ENCODE peak calls at places on chromosomes 2 and 18, in ten cellular contexts. T is adrenal gland, O is cardiac fibroblast, D is heart right ventricle, A is IMR-90, V is epithelial cell of esophagus, C is bronchial epithelial cell, B is colonic mucosa, X is ovary, Y is suprapubic skin. R is an unnamed sample.

GRCh38 chr2:60597346-60597745 is 43.9 kb upstream of the BCL11A start:
- DNase-seq in T (no peak), O (no peak), D (no peak), A (no peak), V (peak), C (peak), B (no peak), X (no peak), Y (no peak), R (no peak)

GRCh38 chr2:128584296-128584900 is 265.7 kb upstream of the HS6ST1 start:
- DNase-seq in T (no peak), O (peak), D (no peak), A (peak), V (no peak), C (peak), B (no peak), X (no peak), Y (no peak), R (no peak)

GRCh38 chr2:231685349-231686191 is 22.8 kb upstream of the PTMA start:
- DNase-seq in T (no peak), O (no peak), D (no peak), A (no peak), V (no peak), C (no peak), B (no peak), X (no peak), Y (no peak), R (no peak)

GRCh38 chr2:145123606-145124005 is 603.7 kb upstream of the ZEB2 start:
- DNase-seq in T (peak), O (peak), D (peak), A (peak), V (peak), C (no peak), B (peak), X (peak), Y (no peak), R (no peak)

GRCh38 chr2:216220976-216221375 is 111.8 kb downstream of the XRCC5 start:
- DNase-seq in T (no peak), O (no peak), D (no peak), A (no peak), V (no peak), C (no peak), B (no peak), X (no peak), Y (no peak), R (no peak)

GRCh38 chr2:227325824-227326195 is 759 bp downstream of the MFF start:
- DNase-seq in T (peak), O (peak), D (peak), A (peak), V (peak), C (peak), B (peak), X (peak), Y (no peak), R (peak)

GRCh38 chr2:26591619-26592505 is 49.3 kb downstream of the CIB4 start:
- DNase-seq in T (no peak), O (no peak), D (no peak), A (no peak), V (no peak), C (no peak), B (no peak), X (no peak), Y (peak), R (no peak)

GRCh38 chr2:228699400-228699799 is 517.9 kb upstream of the SPHKAP start:
- DNase-seq in T (no peak), O (peak), D (no peak), A (peak), V (peak), C (no peak), B (no peak), X (no peak), Y (no peak), R (peak)

GRCh38 chr18:41751161-41751560 is 203.9 kb upstream of the PIK3C3 start:
- DNase-seq in T (no peak), O (no peak), D (no peak), A (no peak), V (peak), C (peak), B (no peak), X (no peak), Y (no peak), R (no peak)

GRCh38 chr2:170475878-170476277 is 239.3 kb upstream of the SP5 start:
- DNase-seq in T (no peak), O (no peak), D (no peak), A (no peak), V (no peak), C (no peak), B (peak), X (no peak), Y (no peak), R (no peak)

GRCh38 chr18:63765837-63766236 is 9.4 kb upstream of the SERPINB7 start:
- DNase-seq in T (no peak), O (no peak), D (no peak), A (no peak), V (no peak), C (no peak), B (no peak), X (no peak), Y (no peak), R (no peak)

GRCh38 chr18:59265246-59266018 is 7.8 kb downstream of the RAX start:
- DNase-seq in T (no peak), O (no peak), D (no peak), A (no peak), V (peak), C (no peak), B (no peak), X (no peak), Y (no peak), R (peak)

GRCh38 chr2:196262606-196263005 is 91.2 kb upstream of the STK17B start:
- DNase-seq in T (no peak), O (no peak), D (no peak), A (no peak), V (no peak), C (no peak), B (no peak), X (no peak), Y (no peak), R (no peak)

GRCh38 chr2:235940330-235940729 is 227.9 kb downstream of the GBX2 start:
- DNase-seq in T (peak), O (peak), D (peak), A (peak), V (peak), C (no peak), B (no peak), X (peak), Y (peak), R (no peak)

GRCh38 chr2:6602471-6602870 is 263.2 kb downstream of the CMPK2 start:
- DNase-seq in T (no peak), O (no peak), D (no peak), A (peak), V (no peak), C (no peak), B (no peak), X (no peak), Y (no peak), R (no peak)

GRCh38 chr2:176398783-176399182 is 129.5 kb downstream of the MTX2 start:
- DNase-seq in T (no peak), O (no peak), D (no peak), A (peak), V (no peak), C (no peak), B (no peak), X (no peak), Y (no peak), R (no peak)

GRCh38 chr2:231670892-231671616 is 37.3 kb upstream of the PTMA start:
- DNase-seq in T (no peak), O (no peak), D (no peak), A (no peak), V (no peak), C (no peak), B (peak), X (no peak), Y (no peak), R (peak)

GRCh38 chr18:77119101-77119850 is 13.3 kb downstream of the MBP start:
- DNase-seq in T (no peak), O (no peak), D (no peak), A (no peak), V (no peak), C (no peak), B (peak), X (no peak), Y (no peak), R (no peak)

GRCh38 chr2:30149976-30150375 is 3.2 kb downstream of the YPEL5 start:
- DNase-seq in T (no peak), O (no peak), D (no peak), A (no peak), V (peak), C (no peak), B (no peak), X (no peak), Y (no peak), R (no peak)
- H3K4me3 ChIP-seq in T (no peak), O (no peak), D (no peak), A (no peak), V (no peak), C (no peak), B (no peak), X (no peak), Y (no peak), R (peak)

GRCh38 chr18:46213295-46213694 is 109.1 kb downstream of the HAUS1 start:
- DNase-seq in T (no peak), O (peak), D (no peak), A (no peak), V (peak), C (peak), B (no peak), X (no peak), Y (no peak), R (peak)
- TF ChIP-seq CTCF in T (peak), O (peak), D (peak), A (peak), V (peak), C (peak), B (peak), X (no peak), Y (no peak), R (peak)

DNA sequence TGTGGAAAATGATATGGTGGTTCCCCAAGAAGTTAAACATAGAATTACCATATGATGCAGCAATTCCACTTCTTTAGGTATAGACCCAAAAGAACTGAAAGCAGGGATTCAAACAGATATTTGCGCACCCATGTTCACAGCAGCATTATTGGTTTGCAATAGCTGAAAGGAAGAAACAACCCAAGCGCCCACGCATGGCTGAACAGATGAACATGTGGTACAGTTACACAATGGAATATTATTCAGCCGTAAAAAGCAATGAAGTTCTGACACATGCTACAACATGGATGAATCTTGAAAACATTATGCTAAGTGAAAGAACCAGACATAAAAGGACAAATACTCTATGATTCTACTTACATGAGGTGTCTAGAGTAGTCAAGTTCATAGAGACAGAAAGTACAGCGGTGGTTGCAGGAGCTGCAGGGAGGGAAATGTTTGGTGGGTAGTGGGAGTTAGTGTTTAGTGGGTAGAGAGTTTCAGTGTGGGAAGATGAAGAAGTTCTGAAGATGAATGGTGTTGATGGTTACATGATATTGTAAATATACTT is 26.7 kb upstream of the ASPRV1 start:
- DNase-seq in T (no peak), O (no peak), D (no peak), A (no peak), V (no peak), C (no peak), B (no peak), X (no peak), Y (no peak), R (no peak)
- H3K4me3 ChIP-seq in T (no peak), O (no peak), D (no peak), A (no peak), V (no peak), C (no peak), B (no peak), X (no peak), Y (no peak), R (no peak)

GRCh38 chr2:156065912-156066311 is 266.6 kb downstream of the NR4A2 start:
- DNase-seq in T (no peak), O (no peak), D (no peak), A (no peak), V (peak), C (no peak), B (peak), X (no peak), Y (no peak), R (peak)
- TF ChIP-seq CTCF in T (no peak), O (no peak), D (no peak), A (no peak), V (peak), C (peak), B (peak), X (no peak), Y (no peak), R (no peak)

DNA sequence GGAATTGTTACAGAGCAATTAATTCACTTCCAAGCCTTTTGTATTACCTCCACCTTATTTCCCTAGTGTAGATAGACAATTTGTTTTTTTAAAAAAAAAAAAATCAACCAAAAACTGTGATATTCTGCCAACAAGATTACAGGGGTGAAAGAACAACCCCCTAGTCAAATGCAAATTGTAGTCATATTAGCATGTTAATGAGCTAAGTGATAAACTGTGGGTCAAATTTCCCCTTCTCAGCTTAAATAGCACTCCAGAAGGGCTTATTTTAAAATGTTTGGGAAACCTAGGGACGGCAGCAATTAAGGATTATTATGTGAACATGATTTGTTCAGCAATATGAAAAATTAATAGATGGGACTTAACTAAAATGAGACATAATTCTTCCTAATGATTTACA is 246.1 kb upstream of the STON1 start:
- DNase-seq in T (no peak), O (no peak), D (no peak), A (no peak), V (no peak), C (no peak), B (no peak), X (no peak), Y (no peak), R (no peak)
- H3K4me3 ChIP-seq in T (no peak), O (no peak), D (no peak), A (no peak), V (no peak), C (no peak), B (no peak), X (no peak), Y (no peak), R (no peak)

GRCh38 chr2:45169339-45170190 is 160.3 kb upstream of the SIX2 start:
- DNase-seq in T (no peak), O (peak), D (peak), A (no peak), V (peak), C (peak), B (no peak), X (no peak), Y (no peak), R (no peak)
- TF ChIP-seq CTCF in T (no peak), O (no peak), D (no peak), A (no peak), V (no peak), C (peak), B (no peak), X (no peak), Y (no peak), R (no peak)

GRCh38 chr2:95525294-95526035 is 40.9 kb upstream of the TRIM43B start:
- DNase-seq in T (no peak), O (peak), D (peak), A (no peak), V (no peak), C (no peak), B (peak), X (no peak), Y (no peak), R (no peak)
- H3K4me3 ChIP-seq in T (no peak), O (no peak), D (peak), A (peak), V (peak), C (peak), B (no peak), X (no peak), Y (peak), R (peak)